ENCODE peak calls at places on chromosomes 4 and X, in ten cellular contexts. F is naive thymus-derived CD8-positive, alpha-beta T cell; Z is LNCaP clone FGC; Y is mammary epithelial cell; I is renal cortical epithelial cell; G is A549; O is HT1080; U is heart right ventricle; M is activated CD8-positive, alpha-beta memory T cell treated with anti-CD3 and anti-CD28 coated beads, Interleukin-2, amount 50 U/mL, for 4 hours; H is C1 segment of cervical spinal cord. B is an unnamed sample.

GRCh38 chrX:24733111-24733510 is 39.4 kb downstream of the POLA1 start:
- DNase-seq in U (no peak), Y (no peak), Z (no peak), F (no peak), H (no peak), O (no peak), I (no peak), G (no peak), M (no peak), B (no peak)

GRCh38 chrX:38206542-38206941 is 14.1 kb downstream of the SRPX start:
- DNase-seq in O (peak; percentile 70), H (no peak), Z (no peak), G (no peak), F (no peak), M (no peak), Y (no peak), U (no peak), I (no peak), B (no peak)

GRCh38 chr4:121714548-121714947 is 17.8 kb upstream of the ANXA5 start:
- DNase-seq in F (no peak), H (no peak), O (no peak), Z (no peak), I (no peak), U (no peak), Y (no peak), M (no peak), G (no peak), B (no peak)

GRCh38 chr4:184893836-184894571 is 68.2 kb upstream of the ACSL1 start:
- DNase-seq in Y (peak; percentile 3), G (no peak), M (no peak), U (no peak), I (no peak), Z (no peak), H (no peak), O (no peak), F (no peak), B (no peak)

GRCh38 chrX:39629001-39629400 is 468.8 kb downstream of the BCOR start:
- DNase-seq in O (no peak), G (no peak), F (no peak), Y (no peak), M (no peak), Z (no peak), U (no peak), I (peak; percentile 58), H (no peak), B (no peak)

GRCh38 chr4:105859233-105859632 is 36.0 kb upstream of the NPNT start:
- DNase-seq in G (peak; percentile 10), Y (peak; percentile 70), O (peak; percentile 41), F (no peak), M (no peak), U (no peak), Z (peak; percentile 32), I (peak; percentile 83), H (no peak), B (no peak)

GRCh38 chr4:173883821-173884220 is 353.8 kb upstream of the HAND2 start:
- DNase-seq in H (no peak), M (no peak), G (no peak), O (peak; percentile 22), F (no peak), Y (no peak), I (no peak), U (no peak), Z (no peak), B (no peak)

GRCh38 chrX:120560405-120560841 is 339 bp downstream of the CUL4B start:
- DNase-seq in U (no peak), Y (peak; percentile 35), O (no peak), F (peak; percentile 63), Z (no peak), I (peak; percentile 35), M (peak; percentile 25), G (no peak), H (peak; percentile 59), B (peak; percentile 39)

GRCh38 chr4:76270776-76271175 is 19.3 kb downstream of the FAM47E start:
- DNase-seq in F (no peak), Y (peak; percentile 85), O (no peak), G (no peak), Z (no peak), U (no peak), I (no peak), M (no peak), H (no peak), B (no peak)

GRCh38 chr4:88054229-88054628 is 46.8 kb downstream of the PKD2 start:
- DNase-seq in Y (no peak), G (no peak), O (no peak), U (no peak), M (no peak), H (no peak), F (no peak), Z (no peak), I (peak; percentile 96), B (no peak)

GRCh38 chr4:22625301-22625700 is 67.4 kb upstream of the GBA3 start:
- DNase-seq in Y (no peak), Z (no peak), F (no peak), U (no peak), H (no peak), M (no peak), G (no peak), I (peak; percentile 38), O (peak; percentile 31), B (no peak)

GRCh38 chrX:154805696-154806091 is 409 bp upstream of the MPP1 start:
- DNase-seq in O (no peak), U (no peak), H (no peak), Y (no peak), G (no peak), I (peak; percentile 47), Z (no peak), M (no peak), F (no peak), B (peak; percentile 82)

GRCh38 chrX:18701621-18702361 is 5.7 kb upstream of the PPEF1 start:
- DNase-seq in H (no peak), G (no peak), I (peak; percentile 65), M (no peak), F (no peak), Y (no peak), Z (peak; percentile 54), O (peak; percentile 21), U (peak; percentile 29), B (no peak)

GRCh38 chr4:53307210-53307609 is 58.7 kb downstream of the SCFD2 start:
- DNase-seq in I (no peak), H (no peak), U (no peak), F (no peak), Y (no peak), Z (no peak), G (no peak), M (no peak), O (no peak), B (no peak)